ENCODE peak calls at places on chromosomes 6 and 20, in five cellular contexts. Z is thoracic aorta, O is WERI-Rb-1, C is left ventricle myocardium inferior, Y is neural crest cell. W is an unnamed sample.

GRCh38 chr20:8434326-8434876 is 302.3 kb downstream of the PLCB1 start:
- DNase-seq in O (no peak), C (no peak), Z (no peak), Y (no peak), W (no peak)

GRCh38 chr6:84768442-84769174 is 4.2 kb upstream of the TBX18 start:
- DNase-seq in C (no peak), O (peak), Y (peak), Z (no peak), W (no peak)

GRCh38 chr6:161832622-161833021 is 558.8 kb upstream of the AGPAT4 start:
- DNase-seq in C (no peak), O (no peak), Z (no peak), Y (no peak), W (no peak)

GRCh38 chr6:5592911-5593519 is 331.7 kb downstream of the FARS2 start:
- DNase-seq in O (no peak), Y (no peak), Z (no peak), C (no peak), W (no peak)

GRCh38 chr6:132907915-132908314 is 93.5 kb downstream of the RPS12 start:
- DNase-seq in Z (no peak), C (no peak), O (no peak), Y (no peak), W (no peak)

GRCh38 chr6:71238351-71238750 is 50.3 kb upstream of the OGFRL1 start:
- DNase-seq in O (no peak), C (no peak), Y (no peak), Z (no peak), W (no peak)

GRCh38 chr6:96391776-96392175 is 129.8 kb upstream of the UFL1 start:
- DNase-seq in C (no peak), O (peak), Z (no peak), Y (peak), W (no peak)

GRCh38 chr20:34369265-34369664 is 6.2 kb downstream of the ITCH start:
- DNase-seq in Z (no peak), Y (no peak), C (no peak), O (no peak), W (no peak)

GRCh38 chr6:98657764-98658163 is 176.6 kb upstream of the POU3F2 start:
- DNase-seq in C (no peak), Z (no peak), O (no peak), Y (peak), W (peak)

GRCh38 chr6:136549359-136550044 is 720 bp downstream of the MAP7 start:
- DNase-seq in Y (no peak), O (peak), C (no peak), Z (no peak), W (peak)

GRCh38 chr6:29112135-29112534 is 4.3 kb downstream of the OR2J3 start:
- DNase-seq in O (peak), C (no peak), Y (no peak), Z (no peak), W (no peak)

GRCh38 chr20:54085910-54086309 is 15.5 kb upstream of the BCAS1 start:
- DNase-seq in C (no peak), Z (no peak), Y (no peak), O (no peak), W (no peak)

GRCh38 chr6:108171918-108172516 is 6.2 kb downstream of the NR2E1 start:
- DNase-seq in Z (no peak), C (no peak), O (no peak), Y (no peak), W (no peak)

GRCh38 chr20:24611360-24612140 is 142.1 kb downstream of the SYNDIG1 start:
- DNase-seq in C (no peak), Y (no peak), O (no peak), Z (no peak), W (no peak)

GRCh38 chr6:157289764-157290163 is 33.6 kb downstream of the TMEM242 start:
- DNase-seq in C (no peak), O (no peak), Z (no peak), Y (no peak), W (no peak)

GRCh38 chr20:20712004-20712473 is 405 bp downstream of the RALGAPA2 start:
- DNase-seq in Y (peak), C (no peak), Z (no peak), O (peak), W (peak)

GRCh38 chr6:167047554-167047953 is 48.4 kb downstream of the CEP43 start:
- DNase-seq in Y (no peak), C (no peak), Z (peak), O (no peak), W (no peak)

GRCh38 chr6:42981866-42982265 is 2.5 kb upstream of the PPP2R5D start:
- DNase-seq in Y (no peak), C (no peak), O (no peak), Z (no peak), W (no peak)

GRCh38 chr20:17762873-17763557 is 63.2 kb downstream of the BANF2 start:
- DNase-seq in Y (no peak), O (no peak), C (no peak), Z (no peak), W (no peak)

GRCh38 chr20:64212750-64213149 is 42.8 kb upstream of the PCMTD2 start:
- DNase-seq in Z (no peak), Y (no peak), O (peak), C (peak), W (no peak)

GRCh38 chr6:84967389-84967788 is 203.0 kb upstream of the TBX18 start:
- DNase-seq in C (no peak), O (peak), Y (peak), Z (no peak), W (no peak)

GRCh38 chr20:8020314-8021079 is 936 bp upstream of the TMX4 start:
- DNase-seq in Y (no peak), O (no peak), C (no peak), Z (no peak), W (no peak)

GRCh38 chr6:157861814-157862213 is 38.8 kb downstream of the SNX9 start:
- DNase-seq in C (no peak), O (no peak), Y (no peak), Z (no peak), W (no peak)

GRCh38 chr6:89197141-89197540 is 20.0 kb downstream of the GABRR1 start:
- DNase-seq in O (no peak), Z (no peak), C (no peak), Y (no peak), W (no peak)

GRCh38 chr20:37193821-37194220 is 14.5 kb upstream of the MROH8 start:
- DNase-seq in C (no peak), Y (no peak), O (no peak), Z (no peak), W (no peak)

GRCh38 chr6:46605091-46605797 is 47.4 kb downstream of the CYP39A1 start:
- DNase-seq in Y (no peak), O (no peak), C (no peak), Z (no peak), W (no peak)

GRCh38 chr6:15322781-15323536 is 77.1 kb downstream of the JARID2 start:
- DNase-seq in O (no peak), Y (no peak), Z (no peak), C (no peak), W (no peak)

GRCh38 chr20:44435630-44436335 is 39.9 kb upstream of the TTPAL start:
- DNase-seq in Y (no peak), O (no peak), C (no peak), Z (no peak), W (no peak)

GRCh38 chr6:75493400-75494064 is at the start of gene FILIP1:
- DNase-seq in O (peak), Z (peak), C (peak), Y (no peak), W (no peak)

GRCh38 chr6:158646023-158646888 is 1.7 kb upstream of the DYNLT1 start:
- DNase-seq in O (no peak), Z (no peak), Y (no peak), C (no peak), W (no peak)

GRCh38 chr6:16243055-16243454 is 4.7 kb downstream of the GMPR start:
- DNase-seq in O (no peak), Y (no peak), Z (no peak), C (peak), W (no peak)

GRCh38 chr20:32482251-32483220 is 102.6 kb downstream of the NOL4L start:
- DNase-seq in Z (no peak), O (peak), C (peak), Y (peak), W (no peak)

GRCh38 chr20:44382641-44383040 is 27.1 kb downstream of the HNF4A start:
- DNase-seq in Z (no peak), O (no peak), Y (no peak), C (no peak), W (no peak)

GRCh38 chr6:122838060-122838780 is 49.2 kb downstream of the SMPDL3A start:
- DNase-seq in O (no peak), Z (no peak), Y (no peak), C (no peak), W (no peak)
- TF ChIP-seq CTCF in O (peak), Z (no peak), Y (peak), C (peak), W (peak)

GRCh38 chr6:19415605-19416326 is 421.4 kb upstream of the ID4 start:
- DNase-seq in Y (no peak), C (no peak), Z (no peak), O (no peak), W (no peak)

GRCh38 chr6:19408331-19408730 is 428.8 kb upstream of the ID4 start:
- DNase-seq in O (no peak), C (no peak), Y (no peak), Z (no peak), W (no peak)

GRCh38 chr6:19413323-19413722 is 423.8 kb upstream of the ID4 start:
- DNase-seq in O (no peak), C (no peak), Z (no peak), Y (no peak), W (no peak)

DNA sequence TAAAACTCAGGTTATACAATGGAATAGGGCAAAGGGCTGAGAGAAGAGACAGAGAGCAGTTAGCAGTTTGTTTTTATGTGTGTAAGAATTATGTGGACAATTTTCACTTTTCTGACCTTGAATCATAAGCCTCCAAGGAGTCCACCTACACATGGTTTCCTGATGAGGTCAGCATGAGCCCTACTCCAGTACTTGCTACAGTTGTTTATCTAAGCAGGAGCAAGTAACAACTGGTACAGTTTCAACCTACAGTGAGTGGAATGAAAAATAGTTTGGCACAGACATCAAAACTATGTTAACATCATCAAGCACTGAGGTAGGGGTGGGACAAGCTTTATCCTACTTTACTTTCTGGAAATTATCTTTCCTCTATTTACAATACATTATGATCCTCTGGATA is 426.7 kb upstream of the ID4 start:
- DNase-seq in Y (no peak), Z (no peak), O (no peak), C (no peak), W (no peak)
- TF ChIP-seq CTCF in Y (no peak), Z (no peak), O (no peak), C (no peak), W (no peak)

GRCh38 chr20:57476641-57477461 is 48.1 kb downstream of the CTCFL start:
- DNase-seq in C (no peak), Z (no peak), O (no peak), Y (no peak), W (no peak)

GRCh38 chr20:57475388-57476072 is 49.4 kb downstream of the CTCFL start:
- DNase-seq in O (no peak), Z (no peak), C (no peak), Y (no peak), W (no peak)

GRCh38 chr20:57474816-57475215 is 50.1 kb downstream of the CTCFL start:
- DNase-seq in Z (no peak), C (no peak), O (no peak), Y (no peak), W (no peak)

GRCh38 chr20:57474191-57474590 is 50.7 kb downstream of the CTCFL start:
- DNase-seq in C (no peak), Y (no peak), O (no peak), Z (no peak), W (no peak)

DNA sequence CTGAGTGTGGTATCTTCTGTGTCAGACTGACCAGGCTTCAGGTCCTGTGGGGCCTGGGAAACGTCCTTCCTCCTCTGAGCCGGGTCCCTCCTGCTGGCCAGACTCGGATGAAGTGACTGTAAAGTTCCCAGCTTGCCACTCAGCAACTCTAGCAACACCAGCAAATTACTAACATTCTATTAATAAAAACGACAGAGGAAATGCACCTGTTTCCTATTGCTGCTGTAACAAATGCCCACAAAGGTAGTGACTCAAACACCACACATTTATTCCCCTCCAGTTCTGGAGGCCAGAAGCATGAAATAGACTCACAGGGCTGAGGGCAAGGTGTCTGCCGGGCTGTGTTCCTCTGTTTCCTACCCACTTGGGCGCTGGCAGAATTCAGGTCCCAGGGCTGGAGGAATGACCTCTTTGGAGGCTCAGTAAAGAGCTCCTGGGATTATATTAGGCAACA is 48.8 kb downstream of the CTCFL start:
- DNase-seq in O (no peak), Y (no peak), Z (no peak), C (no peak), W (no peak)
- TF ChIP-seq CTCF in O (no peak), Y (no peak), Z (no peak), C (no peak), W (no peak)

GRCh38 chr6:31474871-31475286 is 23.1 kb upstream of the MICB start:
- DNase-seq in Y (no peak), Z (no peak), C (no peak), O (peak), W (no peak)
- TF ChIP-seq CTCF in Y (peak), Z (no peak), C (peak), O (peak), W (peak)

DNA sequence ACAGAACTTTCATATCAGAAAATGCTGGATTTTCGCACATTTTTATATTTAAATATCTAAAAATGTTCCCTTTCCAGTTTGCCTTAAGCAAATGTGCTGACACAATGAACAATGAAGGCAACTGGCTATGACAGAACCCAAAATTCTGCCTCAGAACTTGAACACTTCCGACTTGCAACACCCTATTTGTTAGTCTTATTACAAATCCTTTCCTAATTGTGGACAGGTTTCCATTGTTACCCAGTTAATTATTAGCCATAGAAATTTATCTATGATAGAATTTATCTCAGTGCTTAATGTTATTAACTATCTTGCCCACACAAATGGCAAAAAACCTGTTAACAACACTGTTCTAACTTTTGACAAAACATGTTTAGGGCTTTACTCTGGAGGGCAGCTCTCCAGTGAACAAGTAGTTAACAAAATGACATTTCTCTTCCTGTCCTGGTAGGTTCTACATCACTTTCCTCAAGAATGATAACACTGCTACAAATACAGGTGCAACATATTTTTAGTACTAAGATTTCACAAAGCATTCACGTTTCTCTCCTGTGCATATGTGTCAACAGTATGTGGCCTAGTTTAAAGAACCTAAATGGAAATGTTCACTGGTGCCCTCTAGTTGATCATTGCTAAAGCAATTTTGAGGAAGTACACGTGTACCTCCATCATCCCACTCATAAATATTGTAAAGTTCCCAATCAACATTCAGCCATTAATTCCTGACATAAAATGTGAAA is 58.4 kb downstream of the HIVEP2 start:
- DNase-seq in Y (no peak), O (no peak), Z (no peak), C (no peak), W (no peak)
- TF ChIP-seq CTCF in Y (no peak), O (peak), Z (no peak), C (peak), W (no peak)

GRCh38 chr6:111566222-111566717 is 39.4 kb downstream of the TRAF3IP2 start:
- DNase-seq in Z (no peak), C (no peak), O (no peak), Y (no peak), W (no peak)

GRCh38 chr6:111563581-111563980 is 42.1 kb downstream of the TRAF3IP2 start:
- DNase-seq in Y (no peak), O (no peak), C (no peak), Z (no peak), W (no peak)

GRCh38 chr6:111566873-111567517 is 38.7 kb downstream of the TRAF3IP2 start:
- DNase-seq in Y (no peak), O (no peak), C (no peak), Z (no peak), W (no peak)

GRCh38 chr6:111564482-111564945 is 41.2 kb downstream of the TRAF3IP2 start:
- DNase-seq in Y (no peak), O (peak), C (peak), Z (peak), W (no peak)

DNA sequence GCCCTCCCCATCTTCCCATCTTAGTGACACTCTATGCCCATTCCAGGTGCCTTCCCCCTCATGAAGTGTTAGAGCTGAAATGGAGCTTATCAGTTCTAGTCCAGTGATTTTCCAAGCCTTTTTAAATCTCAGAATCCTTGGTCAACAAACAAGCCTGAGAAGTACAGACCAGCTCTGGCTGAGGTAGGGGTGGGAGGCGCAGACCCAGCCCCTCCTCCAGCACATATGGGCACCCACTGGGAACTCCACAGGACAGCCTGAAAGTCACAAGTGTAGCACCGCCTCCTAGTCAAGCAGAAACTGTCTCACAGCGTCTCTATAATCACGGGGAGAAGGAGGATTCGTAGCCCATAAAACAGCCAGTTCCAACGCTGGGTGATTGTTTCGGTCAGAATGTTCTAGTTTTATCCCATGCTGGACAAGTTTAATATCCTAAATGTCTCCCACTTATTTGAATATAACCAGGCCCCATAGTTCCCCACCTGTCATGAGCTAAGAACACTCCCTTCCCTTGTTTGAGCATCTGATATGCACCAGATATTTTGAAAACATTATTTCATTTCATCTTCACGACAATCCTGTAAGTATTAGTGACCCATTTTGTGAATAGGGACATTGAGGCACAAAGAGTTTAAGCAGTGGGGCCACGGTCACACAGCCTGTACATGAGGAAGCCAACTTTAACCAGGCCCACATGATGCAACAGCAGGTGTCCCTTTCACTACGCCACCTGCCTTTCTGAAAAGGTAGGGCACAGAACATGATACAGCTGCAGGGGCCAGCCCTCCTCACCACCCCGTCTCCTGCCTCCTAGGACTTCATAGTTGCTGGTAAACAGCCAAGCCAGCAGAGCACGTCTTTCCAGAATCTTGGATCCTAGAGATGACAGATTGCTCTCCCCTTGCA is 40.1 kb downstream of the TRAF3IP2 start:
- DNase-seq in Y (no peak), O (peak), C (no peak), Z (no peak), W (no peak)
- TF ChIP-seq CTCF in Y (no peak), O (peak), C (no peak), Z (no peak), W (no peak)

W was measured in mesothelial cell of epicardium.